ENCODE peak calls at places on chromosomes 13 and 19, in eight cellular contexts. L is cardiac muscle cell, Y is transverse colon, K is GM12892, Z is frontal cortex, H is anterior cingulate cortex, N is SHP77, J is body of pancreas. O is an unnamed sample.

GRCh38 chr13:34959489-34959888 is 17.4 kb downstream of the NBEA start:
- DNase-seq in K (no peak), Z (no peak), L (no peak), Y (no peak), J (no peak), N (no peak), H (no peak), O (no peak)

GRCh38 chr13:101949681-101950080 is 452.2 kb downstream of the FGF14 start:
- DNase-seq in H (no peak), J (no peak), Z (no peak), K (no peak), N (no peak), Y (no peak), L (no peak), O (no peak)

GRCh38 chr13:114008964-114009589 is 35.2 kb upstream of the C13orf46 start:
- DNase-seq in K (no peak), H (no peak), Y (no peak), J (no peak), N (no peak), L (no peak), Z (no peak), O (no peak)

GRCh38 chr13:29721766-29722165 is 126.3 kb upstream of the SLC7A1 start:
- DNase-seq in N (no peak), J (no peak), Y (no peak), H (no peak), Z (no peak), L (no peak), K (no peak), O (no peak)

GRCh38 chr19:46413262-46414031 is at the start of gene CCDC8:
- DNase-seq in J (peak), K (no peak), H (peak), L (peak), Z (no peak), Y (peak), N (no peak), O (no peak)

GRCh38 chr19:18419699-18420460 is 682 bp downstream of the SSBP4 start:
- DNase-seq in Z (no peak), H (no peak), Y (peak), J (peak), L (no peak), N (no peak), K (no peak), O (no peak)

GRCh38 chr19:34118879-34119748 is 53.2 kb upstream of the LSM14A start:
- DNase-seq in N (no peak), Y (no peak), K (no peak), Z (no peak), J (no peak), L (no peak), H (no peak), O (no peak)

GRCh38 chr19:5718032-5718578 is 1.8 kb downstream of the LONP1 start:
- DNase-seq in H (no peak), J (no peak), Y (no peak), L (peak), K (no peak), Z (no peak), N (no peak), O (no peak)

GRCh38 chr19:45291834-45292233 is 30.8 kb downstream of the CKM start:
- DNase-seq in L (no peak), H (no peak), N (no peak), K (no peak), Z (no peak), Y (no peak), J (no peak), O (no peak)

GRCh38 chr19:8116437-8117293 is 32.7 kb downstream of the FBN3 start:
- DNase-seq in J (no peak), L (no peak), N (no peak), Y (no peak), H (no peak), K (no peak), Z (no peak), O (no peak)

GRCh38 chr19:7067716-7068115 is 1.8 kb upstream of the ZNF557 start:
- DNase-seq in K (no peak), Z (no peak), N (no peak), J (no peak), H (no peak), Y (no peak), L (no peak), O (no peak)

GRCh38 chr19:35107541-35107939 is 8.1 kb upstream of the FXYD3 start:
- DNase-seq in Z (peak), L (peak), H (peak), Y (peak), J (no peak), N (no peak), K (no peak), O (no peak)

GRCh38 chr19:55712804-55713631 is 25.2 kb downstream of the NLRP9 start:
- DNase-seq in L (no peak), Y (no peak), H (no peak), K (no peak), Z (no peak), N (no peak), J (no peak), O (no peak)

GRCh38 chr19:7861619-7862412 is 12.4 kb downstream of the PRR36 start:
- DNase-seq in L (no peak), Z (no peak), K (no peak), N (no peak), J (no peak), H (no peak), Y (no peak), O (no peak)

GRCh38 chr19:13401388-13401787 is 104.9 kb downstream of the CACNA1A start:
- DNase-seq in H (no peak), J (no peak), K (no peak), L (peak), N (peak), Y (no peak), Z (no peak), O (no peak)

GRCh38 chr13:99150575-99151370 is 49.9 kb upstream of the UBAC2 start:
- DNase-seq in Z (no peak), N (no peak), K (no peak), L (peak), J (no peak), Y (no peak), H (no peak), O (no peak)

GRCh38 chr19:46411088-46412033 is 2.0 kb downstream of the CCDC8 start:
- DNase-seq in L (no peak), H (no peak), N (no peak), Z (no peak), K (no peak), Y (no peak), J (no peak), O (no peak)

GRCh38 chr19:29805026-29805925 is 6.5 kb upstream of the CCNE1 start:
- DNase-seq in H (no peak), Y (no peak), L (no peak), Z (no peak), K (no peak), J (peak), N (no peak), O (no peak)

GRCh38 chr19:6803036-6803404 is 30.5 kb downstream of the VAV1 start:
- DNase-seq in H (no peak), N (no peak), Y (no peak), K (no peak), L (no peak), J (no peak), Z (no peak), O (no peak)

GRCh38 chr13:95300625-95301134 is 571 bp downstream of the ABCC4 start:
- DNase-seq in Z (peak), H (no peak), Y (peak), K (peak), L (peak), J (peak), N (peak), O (no peak)

GRCh38 chr13:110645750-110646149 is 30.4 kb downstream of the NAXD start:
- DNase-seq in J (no peak), K (no peak), H (no peak), Z (no peak), L (no peak), N (no peak), Y (no peak), O (no peak)

GRCh38 chr19:49118565-49119410 is at the start of gene C19orf73:
- DNase-seq in J (peak), K (peak), Y (peak), Z (peak), H (peak), N (peak), L (peak), O (peak)

GRCh38 chr13:34567558-34567957 is 374.5 kb upstream of the NBEA start:
- DNase-seq in K (no peak), N (peak), L (no peak), Y (no peak), J (peak), Z (no peak), H (no peak), O (no peak)

GRCh38 chr13:40206241-40207109 is 460.0 kb downstream of the FOXO1 start:
- DNase-seq in Z (no peak), J (peak), K (peak), Y (no peak), H (no peak), L (peak), N (no peak), O (no peak)

GRCh38 chr13:44842158-44842557 is 147.1 kb downstream of the NUFIP1 start:
- DNase-seq in J (no peak), K (no peak), L (peak), H (no peak), Y (no peak), N (no peak), Z (no peak), O (no peak)

GRCh38 chr13:98315466-98315865 is 138.4 kb upstream of the RNF113B start:
- DNase-seq in N (no peak), K (no peak), J (no peak), Y (no peak), Z (peak), H (no peak), L (peak), O (no peak)

GRCh38 chr13:44403720-44404063 is 30.1 kb downstream of the SERP2 start:
- DNase-seq in K (no peak), J (no peak), H (no peak), N (no peak), L (no peak), Z (no peak), Y (no peak), O (no peak)

GRCh38 chr13:50082426-50083283 is 67.4 kb downstream of the KCNRG start:
- DNase-seq in K (peak), Y (peak), H (no peak), N (peak), L (peak), Z (peak), J (peak), O (peak)

GRCh38 chr13:92734545-92734944 is 492.1 kb upstream of the GPC6 start:
- DNase-seq in K (no peak), H (no peak), L (no peak), Z (no peak), J (no peak), N (no peak), Y (no peak), O (no peak)

GRCh38 chr13:113468461-113469147 is 15.3 kb upstream of the ADPRHL1 start:
- DNase-seq in J (no peak), N (no peak), H (no peak), Y (no peak), K (no peak), L (no peak), Z (no peak), O (no peak)

GRCh38 chr19:46606019-46606418 is 4.9 kb downstream of the CALM3 start:
- DNase-seq in K (no peak), J (no peak), L (no peak), Z (peak), H (no peak), N (no peak), Y (peak), O (no peak)

GRCh38 chr13:41457589-41458186 is 338 bp downstream of the RGCC start:
- DNase-seq in Z (no peak), N (no peak), H (no peak), J (peak), Y (no peak), L (no peak), K (peak), O (no peak)

GRCh38 chr13:33286143-33286542 is 588 bp upstream of the STARD13 start:
- DNase-seq in H (no peak), L (peak), Y (no peak), Z (no peak), N (no peak), J (no peak), K (no peak), O (no peak)

GRCh38 chr13:28013482-28013881 is 25.0 kb upstream of the URAD start:
- DNase-seq in N (no peak), L (no peak), Z (no peak), H (no peak), Y (no peak), J (no peak), K (no peak), O (no peak)

GRCh38 chr19:18865973-18866799 is 29.8 kb downstream of the CERS1 start:
- DNase-seq in K (peak), H (no peak), Z (peak), L (peak), J (peak), Y (peak), N (peak), O (no peak)

O was measured in NCI-H774.